ENCODE peak calls at places on chromosomes 6 and 20, in ten cellular contexts. O is lower lobe of right lung; B is stimulated activated CD4-positive, alpha-beta T cell treated with anti-CD3 and anti-CD28 coated beads, Interleukin-15, amount 100 ng/mL, for 1 hour; Y is HuH-7; A is C1 segment of cervical spinal cord; G is CD4-positive, alpha-beta T cell; S is NCI-H2081; R is foreskin fibroblast; H is hippocampal formation; M is iris pigment epithelial cell. C is an unnamed sample.

GRCh38 chr6:12279322-12280098 is 10.7 kb upstream of the EDN1 start:
- DNase-seq in R (no peak), M (no peak), O (no peak), A (no peak), G (no peak), S (no peak), B (no peak), Y (no peak), H (no peak), C (no peak)

GRCh38 chr6:170460606-170461005 is 92.5 kb downstream of the PSMB1 start:
- DNase-seq in M (no peak), Y (no peak), G (no peak), R (no peak), H (no peak), S (no peak), O (no peak), B (no peak), A (no peak), C (no peak)

GRCh38 chr20:18066421-18067333 is 9.0 kb upstream of the OVOL2 start:
- DNase-seq in O (no peak), B (no peak), G (no peak), S (no peak), Y (no peak), M (no peak), A (no peak), H (no peak), R (no peak), C (no peak)

GRCh38 chr6:11824986-11825385 is 46.4 kb upstream of the ADTRP start:
- DNase-seq in Y (no peak), R (no peak), B (no peak), A (no peak), M (peak), O (no peak), S (no peak), G (no peak), H (no peak), C (no peak)

GRCh38 chr6:132007474-132008190 is 56.5 kb upstream of the CCN2 start:
- DNase-seq in Y (no peak), M (peak), R (peak), G (no peak), A (no peak), H (no peak), B (no peak), O (no peak), S (no peak), C (no peak)

GRCh38 chr20:41407617-41408016 is 41.0 kb upstream of the EMILIN3 start:
- DNase-seq in A (no peak), R (no peak), B (no peak), H (no peak), O (no peak), M (no peak), Y (no peak), G (no peak), S (no peak), C (no peak)

GRCh38 chr6:33205172-33206026 is 944 bp downstream of the HSD17B8 start:
- DNase-seq in A (no peak), M (peak), R (no peak), Y (no peak), H (no peak), G (no peak), O (no peak), B (no peak), S (no peak), C (peak)

GRCh38 chr6:11636121-11636520 is 98.6 kb downstream of the TMEM170B start:
- DNase-seq in A (no peak), G (no peak), Y (no peak), O (no peak), S (no peak), R (no peak), H (no peak), M (no peak), B (no peak), C (no peak)

GRCh38 chr20:2421247-2421646 is 40.5 kb downstream of the TGM6 start:
- DNase-seq in S (no peak), O (no peak), A (no peak), B (no peak), M (no peak), Y (no peak), G (no peak), R (no peak), H (no peak), C (no peak)

GRCh38 chr20:37389241-37389747 is 43.4 kb downstream of the SRC start:
- DNase-seq in Y (no peak), M (no peak), O (peak), H (no peak), G (no peak), B (no peak), R (no peak), S (no peak), A (no peak), C (no peak)

GRCh38 chr6:109024368-109024767 is 70.3 kb downstream of the SESN1 start:
- DNase-seq in B (no peak), O (no peak), S (no peak), Y (no peak), H (no peak), R (no peak), G (no peak), A (no peak), M (peak), C (no peak)

GRCh38 chr6:111573118-111573883 is 32.4 kb downstream of the TRAF3IP2 start:
- DNase-seq in S (no peak), O (no peak), G (no peak), Y (no peak), B (no peak), M (peak), A (no peak), H (no peak), R (peak), C (peak)

GRCh38 chr6:146028250-146028789 is 542 bp upstream of the GRM1 start:
- DNase-seq in S (no peak), Y (peak), M (peak), G (no peak), B (peak), R (peak), A (no peak), O (peak), H (no peak), C (peak)

GRCh38 chr20:44959082-44959895 is 908 bp downstream of the TOMM34 start:
- DNase-seq in B (peak), Y (peak), A (no peak), M (peak), G (peak), H (no peak), O (no peak), S (no peak), R (peak), C (peak)

GRCh38 chr6:87093651-87094050 is 1.3 kb downstream of the CGA start:
- DNase-seq in S (no peak), R (no peak), A (no peak), G (no peak), Y (no peak), H (no peak), O (no peak), M (peak), B (no peak), C (no peak)